ENCODE peak calls at places on chromosomes 11 and 22, in nine cellular contexts. One of them, this sample, is unnamed.

GRCh38 chr11:90343670-90344069 is 120.8 kb upstream of the CHORDC1 start:
- DNase-seq in A673: no peak
- DNase-seq in left ventricle myocardium inferior: no peak
- DNase-seq in CD8-positive, alpha-beta T cell: no peak
- DNase-seq in BE2C: no peak
- DNase-seq in mammary epithelial cell: no peak
- DNase-seq in esophagus squamous epithelium: no peak
- DNase-seq in heart right ventricle: no peak
- DNase-seq in cardiac muscle cell: no peak
- DNase-seq in this sample: no peak

GRCh38 chr22:40215266-40215665 is 37.5 kb downstream of the TNRC6B start:
- DNase-seq in left ventricle myocardium inferior: peak; percentile 28
- DNase-seq in mammary epithelial cell: no peak
- DNase-seq in cardiac muscle cell: no peak
- DNase-seq in esophagus squamous epithelium: no peak
- DNase-seq in CD8-positive, alpha-beta T cell: no peak
- DNase-seq in BE2C: no peak
- DNase-seq in heart right ventricle: no peak
- DNase-seq in A673: no peak
- DNase-seq in this sample: no peak

GRCh38 chr22:17589810-17590375 is 26.6 kb downstream of the SLC25A18 start:
- DNase-seq in CD8-positive, alpha-beta T cell: no peak
- DNase-seq in heart right ventricle: no peak
- DNase-seq in mammary epithelial cell: no peak
- DNase-seq in left ventricle myocardium inferior: no peak
- DNase-seq in cardiac muscle cell: no peak
- DNase-seq in A673: no peak
- DNase-seq in esophagus squamous epithelium: no peak
- DNase-seq in BE2C: no peak
- DNase-seq in this sample: no peak

GRCh38 chr22:22770881-22771280 is 116.7 kb upstream of the IGLL5 start:
- DNase-seq in BE2C: no peak
- DNase-seq in CD8-positive, alpha-beta T cell: no peak
- DNase-seq in A673: no peak
- DNase-seq in left ventricle myocardium inferior: no peak
- DNase-seq in cardiac muscle cell: no peak
- DNase-seq in heart right ventricle: no peak
- DNase-seq in esophagus squamous epithelium: no peak
- DNase-seq in mammary epithelial cell: no peak
- DNase-seq in this sample: no peak

GRCh38 chr11:5509803-5510202 is at the start of gene UBQLN3:
- DNase-seq in BE2C: no peak
- DNase-seq in esophagus squamous epithelium: no peak
- DNase-seq in heart right ventricle: no peak
- DNase-seq in cardiac muscle cell: no peak
- DNase-seq in A673: no peak
- DNase-seq in mammary epithelial cell: no peak
- DNase-seq in left ventricle myocardium inferior: no peak
- DNase-seq in CD8-positive, alpha-beta T cell: no peak
- DNase-seq in this sample: no peak

GRCh38 chr11:4991066-4991465 is 3.6 kb upstream of the OR51L1 start:
- DNase-seq in cardiac muscle cell: peak; percentile 10
- DNase-seq in heart right ventricle: no peak
- DNase-seq in left ventricle myocardium inferior: no peak
- DNase-seq in esophagus squamous epithelium: no peak
- DNase-seq in BE2C: no peak
- DNase-seq in mammary epithelial cell: no peak
- DNase-seq in A673: peak; percentile 5
- DNase-seq in CD8-positive, alpha-beta T cell: no peak
- DNase-seq in this sample: no peak

GRCh38 chr11:61516675-61517516 is 8.3 kb downstream of the LRRC10B start:
- DNase-seq in CD8-positive, alpha-beta T cell: peak; percentile 75
- DNase-seq in cardiac muscle cell: peak; percentile 30
- DNase-seq in heart right ventricle: no peak
- DNase-seq in mammary epithelial cell: no peak
- DNase-seq in left ventricle myocardium inferior: no peak
- DNase-seq in BE2C: peak; percentile 44
- DNase-seq in A673: peak; percentile 84
- DNase-seq in esophagus squamous epithelium: no peak
- DNase-seq in this sample: peak; percentile 60

GRCh38 chr11:86418929-86419328 is 44.2 kb downstream of the CCDC81 start:
- DNase-seq in heart right ventricle: no peak
- DNase-seq in esophagus squamous epithelium: no peak
- DNase-seq in cardiac muscle cell: no peak
- DNase-seq in BE2C: no peak
- DNase-seq in mammary epithelial cell: peak; percentile 27
- DNase-seq in A673: peak; percentile 18
- DNase-seq in CD8-positive, alpha-beta T cell: no peak
- DNase-seq in left ventricle myocardium inferior: no peak
- DNase-seq in this sample: no peak

GRCh38 chr22:32018056-32018455 is 25.0 kb upstream of the SLC5A1 start:
- DNase-seq in heart right ventricle: no peak
- DNase-seq in esophagus squamous epithelium: no peak
- DNase-seq in mammary epithelial cell: peak; percentile 92
- DNase-seq in cardiac muscle cell: peak; percentile 73
- DNase-seq in A673: no peak
- DNase-seq in BE2C: no peak
- DNase-seq in CD8-positive, alpha-beta T cell: no peak
- DNase-seq in left ventricle myocardium inferior: no peak
- DNase-seq in this sample: no peak

GRCh38 chr11:3217751-3218482 is 696 bp downstream of the MRGPRG start:
- DNase-seq in mammary epithelial cell: no peak
- DNase-seq in esophagus squamous epithelium: no peak
- DNase-seq in heart right ventricle: no peak
- DNase-seq in cardiac muscle cell: no peak
- DNase-seq in A673: no peak
- DNase-seq in left ventricle myocardium inferior: peak; percentile 11
- DNase-seq in BE2C: peak; percentile 1
- DNase-seq in CD8-positive, alpha-beta T cell: peak; percentile 4
- DNase-seq in this sample: peak; percentile 38

GRCh38 chr11:104650234-104650633 is 248.0 kb downstream of the CASP12 start:
- DNase-seq in cardiac muscle cell: no peak
- DNase-seq in BE2C: no peak
- DNase-seq in A673: peak; percentile 22
- DNase-seq in heart right ventricle: no peak
- DNase-seq in esophagus squamous epithelium: no peak
- DNase-seq in mammary epithelial cell: no peak
- DNase-seq in CD8-positive, alpha-beta T cell: no peak
- DNase-seq in left ventricle myocardium inferior: no peak
- DNase-seq in this sample: no peak

GRCh38 chr11:5992604-5993251 is 5.9 kb upstream of the OR52L1 start:
- DNase-seq in esophagus squamous epithelium: no peak
- DNase-seq in CD8-positive, alpha-beta T cell: no peak
- DNase-seq in left ventricle myocardium inferior: no peak
- DNase-seq in heart right ventricle: no peak
- DNase-seq in A673: peak; percentile 35
- DNase-seq in BE2C: no peak
- DNase-seq in mammary epithelial cell: peak; percentile 18
- DNase-seq in cardiac muscle cell: peak; percentile 16
- DNase-seq in this sample: no peak

GRCh38 chr11:126703661-126704060 is 296.9 kb downstream of the KIRREL3 start:
- DNase-seq in heart right ventricle: no peak
- DNase-seq in mammary epithelial cell: no peak
- DNase-seq in cardiac muscle cell: no peak
- DNase-seq in left ventricle myocardium inferior: no peak
- DNase-seq in CD8-positive, alpha-beta T cell: no peak
- DNase-seq in esophagus squamous epithelium: no peak
- DNase-seq in A673: no peak
- DNase-seq in BE2C: no peak
- DNase-seq in this sample: no peak

DNA sequence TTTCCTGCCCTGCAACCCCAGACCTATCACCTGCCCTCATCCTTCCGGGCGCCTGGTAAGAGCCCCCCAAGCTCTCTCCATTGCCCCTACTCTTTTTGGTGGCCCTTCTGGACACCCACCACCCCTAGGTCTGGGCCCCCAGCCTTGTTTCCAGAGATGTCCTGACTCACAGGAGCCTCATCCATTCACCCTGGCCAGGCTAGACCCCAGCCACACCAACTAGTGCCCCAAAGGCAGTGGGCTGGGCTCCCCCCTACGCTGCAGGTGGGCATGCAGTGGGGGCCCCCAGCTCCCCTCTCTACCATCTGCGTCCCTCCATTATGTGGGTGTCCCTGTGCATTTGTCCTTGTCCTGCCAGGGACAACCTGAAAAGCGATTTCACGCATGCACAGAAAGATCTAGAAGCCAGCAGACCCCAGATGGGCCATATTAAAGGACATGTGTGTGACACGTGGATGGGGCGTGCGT is 1.4 kb downstream of the MRGPRF start:
- DNase-seq in mammary epithelial cell: no peak
- DNase-seq in BE2C: no peak
- DNase-seq in esophagus squamous epithelium: no peak
- DNase-seq in A673: no peak
- DNase-seq in CD8-positive, alpha-beta T cell: no peak
- DNase-seq in cardiac muscle cell: no peak
- DNase-seq in heart right ventricle: no peak
- DNase-seq in left ventricle myocardium inferior: no peak
- DNase-seq in this sample: no peak
- H3K4me3 ChIP-seq in mammary epithelial cell: no peak overlapping the region
- H3K4me3 ChIP-seq in BE2C: no peak overlapping the region
- H3K4me3 ChIP-seq in esophagus squamous epithelium: peak overlapping the region; percentile 55
- H3K4me3 ChIP-seq in A673: no peak overlapping the region
- H3K4me3 ChIP-seq in CD8-positive, alpha-beta T cell: no peak overlapping the region
- H3K4me3 ChIP-seq in cardiac muscle cell: no peak overlapping the region
- H3K4me3 ChIP-seq in heart right ventricle: peak overlapping the region; percentile 41
- H3K4me3 ChIP-seq in left ventricle myocardium inferior: peak overlapping the region; percentile 66
- H3K4me3 ChIP-seq in this sample: no peak overlapping the region

GRCh38 chr11:108170191-108170590 is 48.8 kb downstream of the ACAT1 start:
- DNase-seq in esophagus squamous epithelium: no peak
- DNase-seq in cardiac muscle cell: no peak
- DNase-seq in BE2C: no peak
- DNase-seq in CD8-positive, alpha-beta T cell: no peak
- DNase-seq in left ventricle myocardium inferior: no peak
- DNase-seq in heart right ventricle: no peak
- DNase-seq in mammary epithelial cell: no peak
- DNase-seq in A673: no peak
- DNase-seq in this sample: no peak
- H3K36me3 ChIP-seq in esophagus squamous epithelium: peaks cover 15% of the 10 kb centered on the region
- H3K36me3 ChIP-seq in cardiac muscle cell: peaks cover 51% of the 10 kb centered on the region
- H3K36me3 ChIP-seq in BE2C: peaks cover 77% of the 10 kb centered on the region
- H3K36me3 ChIP-seq in CD8-positive, alpha-beta T cell: peaks cover 38% of the 10 kb centered on the region
- H3K36me3 ChIP-seq in left ventricle myocardium inferior: peaks cover 69% of the 10 kb centered on the region
- H3K36me3 ChIP-seq in heart right ventricle: peaks cover 78% of the 10 kb centered on the region
- H3K36me3 ChIP-seq in mammary epithelial cell: peaks cover 30% of the 10 kb centered on the region
- H3K36me3 ChIP-seq in A673: peaks cover 69% of the 10 kb centered on the region
- H3K36me3 ChIP-seq in this sample: peaks cover 12% of the 10 kb centered on the region

GRCh38 chr11:72238492-72239295 is 5.3 kb downstream of the PHOX2A start:
- DNase-seq in left ventricle myocardium inferior: no peak
- DNase-seq in mammary epithelial cell: no peak
- DNase-seq in CD8-positive, alpha-beta T cell: no peak
- DNase-seq in esophagus squamous epithelium: no peak
- DNase-seq in A673: no peak
- DNase-seq in cardiac muscle cell: no peak
- DNase-seq in BE2C: peak; percentile 82
- DNase-seq in heart right ventricle: peak; percentile 6
- DNase-seq in this sample: no peak
- TF ChIP-seq CTCF in left ventricle myocardium inferior: no peak
- TF ChIP-seq CTCF in mammary epithelial cell: no peak
- TF ChIP-seq CTCF in CD8-positive, alpha-beta T cell: no peak
- TF ChIP-seq CTCF in esophagus squamous epithelium: no peak
- TF ChIP-seq CTCF in A673: peak; percentile 14
- TF ChIP-seq CTCF in cardiac muscle cell: no peak
- TF ChIP-seq CTCF in BE2C: no peak
- TF ChIP-seq CTCF in heart right ventricle: no peak
- TF ChIP-seq CTCF in this sample: no peak

DNA sequence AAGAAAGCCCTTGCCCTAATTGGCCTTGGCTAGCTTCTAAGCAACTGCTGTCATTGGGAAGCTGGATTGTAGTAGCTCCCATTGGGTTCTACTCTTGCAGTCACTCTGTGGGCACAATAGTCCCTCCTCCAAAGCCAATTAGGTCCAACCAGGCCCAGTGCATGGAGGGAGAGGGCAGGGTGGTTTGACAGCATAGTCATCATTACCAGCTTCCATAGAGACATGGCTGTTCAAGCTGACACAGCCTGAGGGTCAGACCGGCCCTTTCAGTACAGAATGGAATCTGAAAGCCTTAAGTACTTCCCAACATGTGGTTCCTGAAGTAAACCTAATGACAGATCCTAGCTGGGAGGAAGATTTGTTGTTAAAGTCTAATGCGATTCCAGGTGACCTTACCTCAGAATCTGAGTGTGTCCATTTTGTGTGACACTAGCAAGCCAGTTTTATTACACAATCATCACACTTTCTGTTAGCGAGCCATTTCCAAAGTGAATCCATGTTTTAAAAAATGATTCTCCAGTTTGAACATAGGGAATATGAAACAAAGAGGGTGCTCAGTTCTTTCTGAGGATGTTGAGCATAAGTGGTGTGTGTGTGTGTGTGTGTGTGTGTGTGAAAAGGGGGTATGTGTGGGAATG is 6.9 kb downstream of the PLET1 start:
- DNase-seq in CD8-positive, alpha-beta T cell: no peak
- DNase-seq in cardiac muscle cell: no peak
- DNase-seq in A673: no peak
- DNase-seq in heart right ventricle: no peak
- DNase-seq in esophagus squamous epithelium: no peak
- DNase-seq in mammary epithelial cell: no peak
- DNase-seq in left ventricle myocardium inferior: no peak
- DNase-seq in BE2C: no peak
- DNase-seq in this sample: no peak
- H3K4me3 ChIP-seq in CD8-positive, alpha-beta T cell: no peak overlapping the region
- H3K4me3 ChIP-seq in cardiac muscle cell: no peak overlapping the region
- H3K4me3 ChIP-seq in A673: no peak overlapping the region
- H3K4me3 ChIP-seq in heart right ventricle: no peak overlapping the region
- H3K4me3 ChIP-seq in esophagus squamous epithelium: no peak overlapping the region
- H3K4me3 ChIP-seq in mammary epithelial cell: no peak overlapping the region
- H3K4me3 ChIP-seq in left ventricle myocardium inferior: no peak overlapping the region
- H3K4me3 ChIP-seq in BE2C: no peak overlapping the region
- H3K4me3 ChIP-seq in this sample: no peak overlapping the region

DNA sequence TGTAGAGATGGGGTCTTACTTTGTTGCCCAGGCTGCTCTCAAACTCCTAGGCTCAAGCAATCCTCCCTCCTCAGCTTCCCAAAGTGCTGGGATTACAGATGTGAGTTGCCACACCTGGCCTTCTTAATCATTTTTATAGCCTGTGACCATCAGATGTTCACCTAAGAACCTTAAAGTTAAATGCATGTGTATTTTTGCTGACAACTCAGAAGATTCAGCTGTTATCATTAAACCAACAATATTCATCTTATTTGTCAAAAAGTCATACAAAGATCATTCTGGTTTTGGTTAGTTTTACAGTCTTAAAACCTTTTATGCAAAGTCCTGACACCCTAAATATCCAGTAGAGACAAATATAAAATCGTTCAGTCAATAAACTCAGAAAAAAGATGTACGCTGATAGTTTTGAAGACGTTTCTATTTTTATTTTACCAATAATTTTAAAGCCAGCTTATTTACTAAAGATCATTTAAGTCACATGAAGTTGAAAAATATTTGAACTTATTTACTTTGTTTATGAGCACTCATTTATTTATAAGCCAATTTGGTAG is 22.2 kb downstream of the CLDN5 start:
- DNase-seq in left ventricle myocardium inferior: no peak
- DNase-seq in cardiac muscle cell: no peak
- DNase-seq in BE2C: no peak
- DNase-seq in esophagus squamous epithelium: no peak
- DNase-seq in heart right ventricle: no peak
- DNase-seq in A673: no peak
- DNase-seq in mammary epithelial cell: no peak
- DNase-seq in CD8-positive, alpha-beta T cell: no peak
- DNase-seq in this sample: no peak
- H3K36me3 ChIP-seq in left ventricle myocardium inferior: no peaks in the 10 kb centered on the region
- H3K36me3 ChIP-seq in cardiac muscle cell: no peaks in the 10 kb centered on the region
- H3K36me3 ChIP-seq in BE2C: peaks cover 43% of the 10 kb centered on the region
- H3K36me3 ChIP-seq in esophagus squamous epithelium: no peaks in the 10 kb centered on the region
- H3K36me3 ChIP-seq in heart right ventricle: no peaks in the 10 kb centered on the region
- H3K36me3 ChIP-seq in A673: peaks cover 15% of the 10 kb centered on the region
- H3K36me3 ChIP-seq in mammary epithelial cell: no peaks in the 10 kb centered on the region
- H3K36me3 ChIP-seq in CD8-positive, alpha-beta T cell: no peaks in the 10 kb centered on the region
- H3K36me3 ChIP-seq in this sample: no peaks in the 10 kb centered on the region

GRCh38 chr11:123475478-123475877 is 45.4 kb downstream of the GRAMD1B start:
- DNase-seq in cardiac muscle cell: peak; percentile 65
- DNase-seq in heart right ventricle: no peak
- DNase-seq in left ventricle myocardium inferior: no peak
- DNase-seq in esophagus squamous epithelium: no peak
- DNase-seq in A673: peak; percentile 77
- DNase-seq in CD8-positive, alpha-beta T cell: no peak
- DNase-seq in mammary epithelial cell: no peak
- DNase-seq in BE2C: peak; percentile 33
- DNase-seq in this sample: no peak
- TF ChIP-seq CTCF in cardiac muscle cell: peak; percentile 40
- TF ChIP-seq CTCF in heart right ventricle: no peak
- TF ChIP-seq CTCF in left ventricle myocardium inferior: peak; percentile 33
- TF ChIP-seq CTCF in esophagus squamous epithelium: no peak
- TF ChIP-seq CTCF in A673: peak; percentile 51
- TF ChIP-seq CTCF in CD8-positive, alpha-beta T cell: no peak
- TF ChIP-seq CTCF in mammary epithelial cell: no peak
- TF ChIP-seq CTCF in BE2C: peak; percentile 70
- TF ChIP-seq CTCF in this sample: no peak

This sample was measured in mucosa of descending colon.